ENCODE peak calls at places on chromosomes 11 and 22, in four cellular contexts. R, T, O and J are unnamed samples.

GRCh38 chr22:19412478-19412877 is 19.1 kb downstream of the HIRA start:
- DNase-seq in R (no peak), T (no peak), O (no peak), J (no peak)

GRCh38 chr11:88799749-88800500 is 265.9 kb downstream of the GRM5 start:
- DNase-seq in R (no peak), O (no peak), T (no peak), J (no peak)

GRCh38 chr11:1389932-1390587 is at the start of gene BRSK2:
- DNase-seq in T (no peak), O (no peak), R (no peak), J (no peak)

GRCh38 chr11:60905551-60906113 is 753 bp downstream of the PRPF19 start:
- DNase-seq in O (peak; percentile 87), R (no peak), T (no peak), J (no peak)

GRCh38 chr11:12544986-12545775 is 129.0 kb upstream of the TEAD1 start:
- DNase-seq in O (peak; percentile 24), R (no peak), T (no peak), J (no peak)

GRCh38 chr11:64916040-64916847 is 765 bp downstream of the ATG2A start:
- DNase-seq in O (peak; percentile 51), R (no peak), T (peak; percentile 33), J (no peak)

GRCh38 chr11:116257092-116257491 is 515.7 kb downstream of the BUD13 start:
- DNase-seq in T (no peak), R (no peak), O (no peak), J (no peak)

GRCh38 chr11:65915821-65916251 is 3.0 kb downstream of the C11orf68 start:
- DNase-seq in T (peak; percentile 90), R (peak; percentile 75), O (peak; percentile 97), J (peak; percentile 93)

GRCh38 chr11:33545941-33546340 is 154.7 kb downstream of the C11orf91 start:
- DNase-seq in R (no peak), T (no peak), O (peak; percentile 39), J (no peak)

GRCh38 chr11:117292616-117293015 is 1.5 kb downstream of the BACE1-AS start:
- DNase-seq in O (no peak), T (no peak), R (no peak), J (no peak)

GRCh38 chr22:31537019-31537535 is 40.7 kb downstream of the SFI1 start:
- DNase-seq in T (no peak), O (no peak), R (no peak), J (no peak)

GRCh38 chr11:104934594-104934993 is 33.8 kb downstream of the CASP4 start:
- DNase-seq in T (no peak), O (no peak), R (no peak), J (no peak)

GRCh38 chr11:65071907-65072630 is 11.8 kb downstream of the CDCA5 start:
- DNase-seq in R (no peak), O (no peak), T (no peak), J (no peak)

GRCh38 chr22:47841166-47841565 is 1078.7 kb downstream of the TBC1D22A start:
- DNase-seq in T (no peak), O (no peak), R (no peak), J (no peak)

GRCh38 chr22:30871391-30872281 is 96.9 kb downstream of the MORC2 start:
- DNase-seq in O (no peak), R (no peak), T (no peak), J (no peak)

GRCh38 chr11:33016654-33017053 is 976 bp downstream of the DEPDC7 start:
- DNase-seq in R (no peak), T (no peak), O (no peak), J (no peak)

GRCh38 chr22:25402501-25403283 is 161.8 kb upstream of the GRK3 start:
- DNase-seq in R (no peak), T (no peak), O (peak; percentile 51), J (no peak)

GRCh38 chr11:133515075-133515474 is 17.2 kb downstream of the OPCML start:
- DNase-seq in O (no peak), R (no peak), T (no peak), J (no peak)

GRCh38 chr22:33051960-33052839 is 6.0 kb downstream of the SYN3 start:
- DNase-seq in T (no peak), O (no peak), R (no peak), J (no peak)

GRCh38 chr11:63508009-63508408 is 2.1 kb downstream of the LGALS12 start:
- DNase-seq in T (peak; percentile 72), O (no peak), R (no peak), J (no peak)

GRCh38 chr11:33912405-33913361 is 20.8 kb upstream of the LMO2 start:
- DNase-seq in R (peak; percentile 82), T (no peak), O (peak; percentile 91), J (peak; percentile 87)

GRCh38 chr11:9046376-9046775 is 42.6 kb upstream of the NRIP3 start:
- DNase-seq in O (no peak), T (no peak), R (no peak), J (no peak)

GRCh38 chr11:5507177-5507576 is 2.6 kb downstream of the UBQLN3 start:
- DNase-seq in O (no peak), T (no peak), R (no peak), J (no peak)

GRCh38 chr11:123525511-123525918 is 95.4 kb downstream of the GRAMD1B start:
- DNase-seq in R (no peak), T (no peak), O (no peak), J (no peak)

GRCh38 chr11:111731839-111732238 is 34.4 kb downstream of the PPP2R1B start:
- DNase-seq in T (no peak), O (no peak), R (no peak), J (no peak)

GRCh38 chr22:45216133-45217003 is 24.3 kb downstream of the KIAA0930 start:
- DNase-seq in O (no peak), R (no peak), T (no peak), J (no peak)

GRCh38 chr22:45966320-45966891 is 10.6 kb downstream of the WNT7B start:
- DNase-seq in T (peak; percentile 23), O (no peak), R (no peak), J (no peak)

GRCh38 chr11:46369458-46370152 is 11.9 kb upstream of the MDK start:
- DNase-seq in O (peak; percentile 65), R (no peak), T (peak; percentile 67), J (no peak)

GRCh38 chr11:4881188-4881587 is 512 bp upstream of the OR51T1 start:
- DNase-seq in O (no peak), R (no peak), T (no peak), J (no peak)

DNA sequence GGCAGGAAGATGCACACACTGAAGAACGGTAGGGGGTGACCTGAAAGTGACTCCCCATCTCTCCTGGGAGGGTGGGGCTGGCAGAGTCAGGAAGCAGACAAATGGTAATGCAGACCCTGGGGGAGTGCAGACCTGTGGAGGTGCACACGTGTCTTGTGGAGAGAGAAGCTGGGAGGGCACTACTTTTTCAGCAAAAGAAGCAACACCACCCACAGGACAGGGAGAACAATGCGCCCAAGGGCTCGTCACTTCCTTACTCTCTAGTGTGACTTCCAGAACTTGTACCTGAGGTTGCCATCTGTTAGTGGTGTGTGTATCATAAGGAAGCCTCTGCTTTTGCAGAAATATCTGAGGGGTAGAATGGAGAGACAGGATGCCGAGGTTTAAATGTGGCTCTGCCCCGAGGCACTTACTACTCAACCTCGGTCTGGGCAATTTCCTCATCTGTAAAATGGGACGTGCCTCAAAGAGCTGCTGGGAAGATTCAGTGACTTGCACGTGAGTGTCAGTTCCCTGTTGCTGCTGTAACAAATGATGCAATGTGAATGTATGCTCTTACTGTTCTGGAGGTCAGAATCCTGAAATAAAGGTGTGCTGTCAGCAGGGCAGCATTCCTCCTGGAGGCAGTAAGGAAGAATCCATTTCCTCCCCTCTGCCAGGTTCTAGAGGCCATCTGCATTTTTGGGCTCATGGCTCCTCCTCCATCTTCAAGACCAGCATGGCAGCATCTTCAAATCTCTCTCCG is 323.4 kb downstream of the SHANK2 start:
- DNase-seq in R (no peak), O (no peak), T (no peak), J (no peak)
- TF ChIP-seq CTCF in R (no peak), O (no peak), T (no peak), J (no peak)

GRCh38 chr22:26499188-26499703 is 13.0 kb downstream of the TFIP11 start:
- DNase-seq in T (no peak), O (no peak), R (no peak), J (no peak)

GRCh38 chr22:26508148-26508547 is 4.1 kb downstream of the TFIP11 start:
- DNase-seq in T (no peak), O (no peak), R (no peak), J (no peak)

GRCh38 chr22:26501996-26502395 is 10.3 kb downstream of the TFIP11 start:
- DNase-seq in T (no peak), R (no peak), O (no peak), J (no peak)

GRCh38 chr22:26503758-26504157 is 8.5 kb downstream of the TFIP11 start:
- DNase-seq in R (no peak), T (no peak), O (no peak), J (no peak)

GRCh38 chr22:26502688-26503561 is 9.3 kb downstream of the TFIP11 start:
- DNase-seq in R (no peak), T (peak; percentile 14), O (peak; percentile 53), J (no peak)
- TF ChIP-seq CTCF in R (peak; percentile 76), T (peak; percentile 61), O (peak; percentile 71), J (peak; percentile 75)

DNA sequence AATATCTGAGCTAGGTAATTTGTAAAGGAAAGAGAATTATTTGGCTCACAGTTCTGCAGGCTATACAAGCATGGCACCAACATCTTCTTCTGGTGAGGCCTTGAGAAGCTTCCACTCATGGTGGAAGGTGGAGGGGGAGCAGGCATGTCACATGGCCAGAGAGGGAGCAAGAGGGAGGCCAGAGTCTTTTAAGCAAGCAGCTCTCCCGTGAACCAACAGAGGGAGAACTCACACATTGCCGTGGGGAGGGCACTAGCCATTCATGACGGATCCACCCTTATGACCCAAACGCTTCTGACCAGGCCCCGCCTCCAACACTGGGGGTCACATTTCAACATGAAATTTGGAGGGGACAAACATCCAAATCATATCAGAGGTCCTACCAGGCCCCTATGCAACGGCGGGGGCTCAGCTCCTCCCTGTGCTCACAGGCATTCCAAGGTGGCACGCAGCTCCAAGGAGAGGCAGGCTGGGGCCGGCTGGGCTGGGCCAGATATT is 4.6 kb downstream of the C11orf96 start:
- DNase-seq in T (no peak), O (peak; percentile 34), R (no peak), J (no peak)
- TF ChIP-seq CTCF in T (no peak), O (peak; percentile 34), R (peak; percentile 38), J (peak; percentile 36)

DNA sequence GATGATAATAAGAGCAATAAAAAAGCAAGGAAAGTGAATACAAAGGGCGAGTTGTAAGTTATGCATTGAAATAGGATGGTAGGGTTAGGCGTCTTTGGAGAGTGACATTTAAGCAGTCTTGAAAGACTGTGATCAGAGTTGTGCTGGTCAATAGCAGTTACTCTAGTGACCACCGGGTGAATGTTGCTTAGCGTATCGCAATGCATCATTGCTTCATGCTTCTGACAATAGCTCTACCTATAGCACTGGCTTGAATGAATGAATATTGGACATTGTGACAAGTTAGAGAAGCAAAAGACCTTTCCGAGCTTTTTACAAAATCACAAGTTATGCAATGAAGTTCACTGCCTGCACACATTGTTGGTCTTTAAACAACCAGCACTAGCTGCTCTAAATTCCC is 7.7 kb upstream of the OR8B12 start:
- DNase-seq in T (no peak), R (no peak), O (no peak), J (no peak)
- TF ChIP-seq CTCF in T (no peak), R (no peak), O (no peak), J (no peak)

GRCh38 chr22:20953342-20953608 is 13.8 kb upstream of the AIFM3 start:
- DNase-seq in R (no peak), T (no peak), O (no peak), J (no peak)

GRCh38 chr22:20952544-20953341 is 14.3 kb upstream of the AIFM3 start:
- DNase-seq in T (no peak), O (no peak), R (no peak), J (no peak)

GRCh38 chr22:20951151-20951931 is 15.7 kb upstream of the AIFM3 start:
- DNase-seq in T (no peak), R (no peak), O (no peak), J (no peak)

GRCh38 chr22:20953668-20954500 is 13.2 kb upstream of the AIFM3 start:
- DNase-seq in T (no peak), R (peak; percentile 59), O (peak; percentile 97), J (no peak)

GRCh38 chr22:20951932-20952380 is 15.1 kb upstream of the AIFM3 start:
- DNase-seq in R (no peak), T (peak; percentile 59), O (no peak), J (no peak)
- TF ChIP-seq CTCF in R (no peak), T (peak; percentile 59), O (no peak), J (no peak)